ENCODE peak calls at places on chromosomes 6 and 20, in eight cellular contexts. One of them, this sample, is unnamed.

GRCh38 chr6:16964553-16965499 is 137.0 kb upstream of the STMND1 start:
- DNase-seq in mammary epithelial cell: peak; percentile 45
- DNase-seq in choroid plexus epithelial cell: peak; percentile 84
- DNase-seq in psoas muscle: peak; percentile 62
- DNase-seq in GM23338: peak; percentile 88
- DNase-seq in upper lobe of right lung: peak; percentile 81
- DNase-seq in astrocyte of the spinal cord: peak; percentile 71
- DNase-seq in retinal pigment epithelial cell: peak; percentile 31
- DNase-seq in this sample: peak; percentile 64

GRCh38 chr20:50804453-50805348 is 9.8 kb downstream of the BCAS4 start:
- DNase-seq in mammary epithelial cell: no peak
- DNase-seq in choroid plexus epithelial cell: no peak
- DNase-seq in psoas muscle: no peak
- DNase-seq in GM23338: no peak
- DNase-seq in upper lobe of right lung: no peak
- DNase-seq in astrocyte of the spinal cord: no peak
- DNase-seq in retinal pigment epithelial cell: no peak
- DNase-seq in this sample: no peak

GRCh38 chr6:36605102-36605501 is 10.9 kb downstream of the SRSF3 start:
- DNase-seq in mammary epithelial cell: no peak
- DNase-seq in choroid plexus epithelial cell: no peak
- DNase-seq in psoas muscle: no peak
- DNase-seq in GM23338: no peak
- DNase-seq in upper lobe of right lung: no peak
- DNase-seq in astrocyte of the spinal cord: no peak
- DNase-seq in retinal pigment epithelial cell: no peak
- DNase-seq in this sample: no peak

GRCh38 chr6:15247214-15247749 is 1.4 kb downstream of the JARID2 start:
- DNase-seq in mammary epithelial cell: no peak
- DNase-seq in choroid plexus epithelial cell: no peak
- DNase-seq in psoas muscle: no peak
- DNase-seq in GM23338: no peak
- DNase-seq in upper lobe of right lung: no peak
- DNase-seq in astrocyte of the spinal cord: no peak
- DNase-seq in retinal pigment epithelial cell: no peak
- DNase-seq in this sample: no peak

GRCh38 chr6:68738039-68738438 is 103.0 kb downstream of the ADGRB3 start:
- DNase-seq in mammary epithelial cell: no peak
- DNase-seq in choroid plexus epithelial cell: no peak
- DNase-seq in psoas muscle: no peak
- DNase-seq in GM23338: peak; percentile 27
- DNase-seq in upper lobe of right lung: no peak
- DNase-seq in astrocyte of the spinal cord: no peak
- DNase-seq in retinal pigment epithelial cell: no peak
- DNase-seq in this sample: no peak

GRCh38 chr6:42322676-42323075 is 105.0 kb upstream of the MRPS10 start:
- DNase-seq in mammary epithelial cell: no peak
- DNase-seq in choroid plexus epithelial cell: no peak
- DNase-seq in psoas muscle: no peak
- DNase-seq in GM23338: peak; percentile 72
- DNase-seq in upper lobe of right lung: no peak
- DNase-seq in astrocyte of the spinal cord: no peak
- DNase-seq in retinal pigment epithelial cell: no peak
- DNase-seq in this sample: no peak

GRCh38 chr20:60054716-60055371 is 96.6 kb downstream of the CDH26 start:
- DNase-seq in mammary epithelial cell: no peak
- DNase-seq in choroid plexus epithelial cell: no peak
- DNase-seq in psoas muscle: no peak
- DNase-seq in GM23338: no peak
- DNase-seq in upper lobe of right lung: no peak
- DNase-seq in astrocyte of the spinal cord: no peak
- DNase-seq in retinal pigment epithelial cell: no peak
- DNase-seq in this sample: no peak

GRCh38 chr6:80331522-80331921 is 225.1 kb downstream of the BCKDHB start:
- DNase-seq in mammary epithelial cell: no peak
- DNase-seq in choroid plexus epithelial cell: no peak
- DNase-seq in psoas muscle: no peak
- DNase-seq in GM23338: no peak
- DNase-seq in upper lobe of right lung: no peak
- DNase-seq in astrocyte of the spinal cord: no peak
- DNase-seq in retinal pigment epithelial cell: no peak
- DNase-seq in this sample: no peak

GRCh38 chr20:50472693-50473610 is 37.2 kb upstream of the PTPN1 start:
- DNase-seq in mammary epithelial cell: no peak
- DNase-seq in choroid plexus epithelial cell: no peak
- DNase-seq in psoas muscle: no peak
- DNase-seq in GM23338: no peak
- DNase-seq in upper lobe of right lung: no peak
- DNase-seq in astrocyte of the spinal cord: no peak
- DNase-seq in retinal pigment epithelial cell: no peak
- DNase-seq in this sample: no peak

GRCh38 chr6:52497652-52498408 is 77.7 kb downstream of the EFHC1 start:
- DNase-seq in mammary epithelial cell: no peak
- DNase-seq in choroid plexus epithelial cell: peak; percentile 57
- DNase-seq in psoas muscle: peak; percentile 50
- DNase-seq in GM23338: no peak
- DNase-seq in upper lobe of right lung: no peak
- DNase-seq in astrocyte of the spinal cord: peak; percentile 39
- DNase-seq in retinal pigment epithelial cell: no peak
- DNase-seq in this sample: no peak

GRCh38 chr6:33655155-33655554 is 34.0 kb downstream of the ITPR3 start:
- DNase-seq in mammary epithelial cell: no peak
- DNase-seq in choroid plexus epithelial cell: no peak
- DNase-seq in psoas muscle: no peak
- DNase-seq in GM23338: no peak
- DNase-seq in upper lobe of right lung: no peak
- DNase-seq in astrocyte of the spinal cord: no peak
- DNase-seq in retinal pigment epithelial cell: no peak
- DNase-seq in this sample: no peak

GRCh38 chr20:37984018-37984785 is 49.1 kb downstream of the TTI1 start:
- DNase-seq in mammary epithelial cell: no peak
- DNase-seq in choroid plexus epithelial cell: no peak
- DNase-seq in psoas muscle: peak; percentile 33
- DNase-seq in GM23338: no peak
- DNase-seq in upper lobe of right lung: no peak
- DNase-seq in astrocyte of the spinal cord: no peak
- DNase-seq in retinal pigment epithelial cell: no peak
- DNase-seq in this sample: no peak

GRCh38 chr6:143734641-143735063 is 56.9 kb downstream of the PHACTR2 start:
- DNase-seq in mammary epithelial cell: no peak
- DNase-seq in choroid plexus epithelial cell: peak; percentile 12
- DNase-seq in psoas muscle: no peak
- DNase-seq in GM23338: no peak
- DNase-seq in upper lobe of right lung: no peak
- DNase-seq in astrocyte of the spinal cord: no peak
- DNase-seq in retinal pigment epithelial cell: no peak
- DNase-seq in this sample: no peak

GRCh38 chr20:13819885-13820645 is 35.2 kb downstream of the NDUFAF5 start:
- DNase-seq in mammary epithelial cell: peak; percentile 74
- DNase-seq in choroid plexus epithelial cell: peak; percentile 76
- DNase-seq in psoas muscle: peak; percentile 28
- DNase-seq in GM23338: peak; percentile 80
- DNase-seq in upper lobe of right lung: no peak
- DNase-seq in astrocyte of the spinal cord: peak; percentile 60
- DNase-seq in retinal pigment epithelial cell: peak; percentile 24
- DNase-seq in this sample: no peak

GRCh38 chr20:22768779-22769178 is 184.4 kb upstream of the FOXA2 start:
- DNase-seq in mammary epithelial cell: no peak
- DNase-seq in choroid plexus epithelial cell: peak; percentile 25
- DNase-seq in psoas muscle: no peak
- DNase-seq in GM23338: peak; percentile 40
- DNase-seq in upper lobe of right lung: no peak
- DNase-seq in astrocyte of the spinal cord: no peak
- DNase-seq in retinal pigment epithelial cell: no peak
- DNase-seq in this sample: no peak

GRCh38 chr6:135852775-135853174 is 1.3 kb downstream of the PDE7B start:
- DNase-seq in mammary epithelial cell: no peak
- DNase-seq in choroid plexus epithelial cell: no peak
- DNase-seq in psoas muscle: no peak
- DNase-seq in GM23338: no peak
- DNase-seq in upper lobe of right lung: no peak
- DNase-seq in astrocyte of the spinal cord: peak; percentile 24
- DNase-seq in retinal pigment epithelial cell: no peak
- DNase-seq in this sample: no peak

GRCh38 chr6:135850882-135851281 is 619 bp upstream of the PDE7B start:
- DNase-seq in mammary epithelial cell: no peak
- DNase-seq in choroid plexus epithelial cell: no peak
- DNase-seq in psoas muscle: no peak
- DNase-seq in GM23338: no peak
- DNase-seq in upper lobe of right lung: no peak
- DNase-seq in astrocyte of the spinal cord: no peak
- DNase-seq in retinal pigment epithelial cell: no peak
- DNase-seq in this sample: no peak

GRCh38 chr6:135853227-135853626 is 1.7 kb downstream of the PDE7B start:
- DNase-seq in mammary epithelial cell: no peak
- DNase-seq in choroid plexus epithelial cell: peak; percentile 80
- DNase-seq in psoas muscle: no peak
- DNase-seq in GM23338: no peak
- DNase-seq in upper lobe of right lung: no peak
- DNase-seq in astrocyte of the spinal cord: peak; percentile 61
- DNase-seq in retinal pigment epithelial cell: no peak
- DNase-seq in this sample: no peak

GRCh38 chr6:135853986-135854385 is 2.5 kb downstream of the PDE7B start:
- DNase-seq in mammary epithelial cell: no peak
- DNase-seq in choroid plexus epithelial cell: peak; percentile 46
- DNase-seq in psoas muscle: no peak
- DNase-seq in GM23338: no peak
- DNase-seq in upper lobe of right lung: no peak
- DNase-seq in astrocyte of the spinal cord: no peak
- DNase-seq in retinal pigment epithelial cell: no peak
- DNase-seq in this sample: no peak

GRCh38 chr6:135851442-135852271 is at the start of gene PDE7B:
- DNase-seq in mammary epithelial cell: peak; percentile 71
- DNase-seq in choroid plexus epithelial cell: peak; percentile 99
- DNase-seq in psoas muscle: peak; percentile 83
- DNase-seq in GM23338: peak; percentile 56
- DNase-seq in upper lobe of right lung: peak; percentile 84
- DNase-seq in astrocyte of the spinal cord: peak; percentile 97
- DNase-seq in retinal pigment epithelial cell: peak; percentile 99
- DNase-seq in this sample: peak; percentile 60
- H3K4me3 ChIP-seq in mammary epithelial cell: no peak within 1 kb of the TSS
- H3K4me3 ChIP-seq in choroid plexus epithelial cell: peak within 1 kb of the TSS; percentile 66
- H3K4me3 ChIP-seq in psoas muscle: peak within 1 kb of the TSS; percentile 66
- H3K4me3 ChIP-seq in GM23338: no peak within 1 kb of the TSS
- H3K4me3 ChIP-seq in upper lobe of right lung: peak within 1 kb of the TSS; percentile 36
- H3K4me3 ChIP-seq in astrocyte of the spinal cord: peak within 1 kb of the TSS; percentile 67
- H3K4me3 ChIP-seq in retinal pigment epithelial cell: peak within 1 kb of the TSS; percentile 56
- H3K4me3 ChIP-seq in this sample: peak within 1 kb of the TSS; percentile 44

DNA sequence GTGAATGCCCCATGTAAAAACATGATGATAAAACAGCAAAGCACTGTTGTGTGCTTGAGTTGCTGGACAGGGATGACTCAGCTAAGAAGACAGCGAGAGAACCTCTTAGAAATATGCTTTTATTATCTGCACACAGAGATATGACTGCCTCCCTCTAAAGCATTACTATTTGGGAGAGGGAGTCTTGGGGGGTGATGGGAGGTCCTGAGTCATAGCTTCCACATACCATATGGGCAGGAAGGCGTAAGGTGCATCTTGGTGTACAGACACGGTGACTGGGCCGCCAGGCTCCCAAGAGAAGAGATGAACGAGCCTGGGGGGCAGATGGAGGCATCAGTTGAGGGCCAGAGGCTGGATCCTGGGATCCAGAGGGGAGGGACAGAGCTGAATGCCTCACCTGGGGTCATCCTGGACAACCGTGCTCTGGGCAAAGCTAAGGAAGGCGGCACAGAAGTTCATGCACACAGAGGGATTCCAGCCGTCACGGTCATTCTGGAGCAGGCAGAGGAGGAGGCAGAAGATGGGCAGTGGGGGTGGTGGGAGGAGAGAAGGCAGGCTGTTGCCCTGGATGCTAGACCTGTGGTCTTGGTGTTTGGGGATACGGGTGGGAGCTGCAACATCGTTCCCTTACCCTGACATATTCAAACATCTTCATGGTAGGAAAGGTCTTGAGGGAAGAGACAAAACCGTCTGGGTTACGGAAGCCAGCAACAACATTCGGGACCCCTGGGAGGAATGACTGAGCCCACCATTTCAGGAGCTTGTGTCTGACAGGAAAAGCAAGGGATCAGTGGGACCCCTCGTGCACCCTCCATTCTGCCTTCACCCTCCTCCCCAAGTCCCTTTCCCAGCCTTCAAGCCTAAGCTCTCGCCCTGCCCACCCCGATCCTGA is 2.0 kb downstream of the DXO start:
- DNase-seq in mammary epithelial cell: no peak
- DNase-seq in choroid plexus epithelial cell: peak; percentile 45
- DNase-seq in psoas muscle: no peak
- DNase-seq in GM23338: no peak
- DNase-seq in upper lobe of right lung: no peak
- DNase-seq in astrocyte of the spinal cord: no peak
- DNase-seq in retinal pigment epithelial cell: no peak
- DNase-seq in this sample: no peak
- H3K4me3 ChIP-seq in mammary epithelial cell: no peak overlapping the region
- H3K4me3 ChIP-seq in choroid plexus epithelial cell: peak overlapping the region; percentile 73
- H3K4me3 ChIP-seq in psoas muscle: peak overlapping the region; percentile 95
- H3K4me3 ChIP-seq in GM23338: no peak overlapping the region
- H3K4me3 ChIP-seq in upper lobe of right lung: no peak overlapping the region
- H3K4me3 ChIP-seq in astrocyte of the spinal cord: peak overlapping the region; percentile 91
- H3K4me3 ChIP-seq in retinal pigment epithelial cell: peak overlapping the region; percentile 91
- H3K4me3 ChIP-seq in this sample: peak overlapping the region; percentile 9

GRCh38 chr6:154487367-154488275 is 22.9 kb downstream of the CNKSR3 start:
- DNase-seq in mammary epithelial cell: no peak
- DNase-seq in choroid plexus epithelial cell: no peak
- DNase-seq in psoas muscle: no peak
- DNase-seq in GM23338: no peak
- DNase-seq in upper lobe of right lung: no peak
- DNase-seq in astrocyte of the spinal cord: peak; percentile 32
- DNase-seq in retinal pigment epithelial cell: no peak
- DNase-seq in this sample: no peak
- H3K4me3 ChIP-seq in mammary epithelial cell: no peak overlapping the region
- H3K4me3 ChIP-seq in choroid plexus epithelial cell: no peak overlapping the region
- H3K4me3 ChIP-seq in psoas muscle: no peak overlapping the region
- H3K4me3 ChIP-seq in GM23338: no peak overlapping the region
- H3K4me3 ChIP-seq in upper lobe of right lung: no peak overlapping the region
- H3K4me3 ChIP-seq in astrocyte of the spinal cord: no peak overlapping the region
- H3K4me3 ChIP-seq in retinal pigment epithelial cell: no peak overlapping the region
- H3K4me3 ChIP-seq in this sample: no peak overlapping the region

GRCh38 chr20:11216451-11217314 is 542.9 kb upstream of the JAG1 start:
- DNase-seq in mammary epithelial cell: no peak
- DNase-seq in choroid plexus epithelial cell: peak; percentile 80
- DNase-seq in psoas muscle: no peak
- DNase-seq in GM23338: no peak
- DNase-seq in upper lobe of right lung: no peak
- DNase-seq in astrocyte of the spinal cord: peak; percentile 49
- DNase-seq in retinal pigment epithelial cell: no peak
- DNase-seq in this sample: no peak

GRCh38 chr20:11218035-11218680 is 544.4 kb upstream of the JAG1 start:
- DNase-seq in mammary epithelial cell: no peak
- DNase-seq in choroid plexus epithelial cell: peak; percentile 2
- DNase-seq in psoas muscle: no peak
- DNase-seq in GM23338: no peak
- DNase-seq in upper lobe of right lung: no peak
- DNase-seq in astrocyte of the spinal cord: no peak
- DNase-seq in retinal pigment epithelial cell: no peak
- DNase-seq in this sample: no peak

GRCh38 chr20:11214281-11214680 is 540.5 kb upstream of the JAG1 start:
- DNase-seq in mammary epithelial cell: no peak
- DNase-seq in choroid plexus epithelial cell: peak; percentile 43
- DNase-seq in psoas muscle: no peak
- DNase-seq in GM23338: no peak
- DNase-seq in upper lobe of right lung: no peak
- DNase-seq in astrocyte of the spinal cord: no peak
- DNase-seq in retinal pigment epithelial cell: no peak
- DNase-seq in this sample: no peak

GRCh38 chr20:11219192-11219591 is 545.4 kb upstream of the JAG1 start:
- DNase-seq in mammary epithelial cell: no peak
- DNase-seq in choroid plexus epithelial cell: no peak
- DNase-seq in psoas muscle: no peak
- DNase-seq in GM23338: no peak
- DNase-seq in upper lobe of right lung: no peak
- DNase-seq in astrocyte of the spinal cord: no peak
- DNase-seq in retinal pigment epithelial cell: no peak
- DNase-seq in this sample: no peak

GRCh38 chr20:11217322-11217989 is 543.7 kb upstream of the JAG1 start:
- DNase-seq in mammary epithelial cell: no peak
- DNase-seq in choroid plexus epithelial cell: peak; percentile 45
- DNase-seq in psoas muscle: no peak
- DNase-seq in GM23338: no peak
- DNase-seq in upper lobe of right lung: no peak
- DNase-seq in astrocyte of the spinal cord: no peak
- DNase-seq in retinal pigment epithelial cell: no peak
- DNase-seq in this sample: no peak
- H3K4me3 ChIP-seq in mammary epithelial cell: no peak overlapping the region
- H3K4me3 ChIP-seq in choroid plexus epithelial cell: no peak overlapping the region
- H3K4me3 ChIP-seq in psoas muscle: no peak overlapping the region
- H3K4me3 ChIP-seq in GM23338: no peak overlapping the region
- H3K4me3 ChIP-seq in upper lobe of right lung: no peak overlapping the region
- H3K4me3 ChIP-seq in astrocyte of the spinal cord: no peak overlapping the region
- H3K4me3 ChIP-seq in retinal pigment epithelial cell: no peak overlapping the region
- H3K4me3 ChIP-seq in this sample: no peak overlapping the region

This sample was measured in dorsolateral prefrontal cortex.